ENCODE peak calls at places on chromosomes 3 and 15, in nine cellular contexts. A is lung microvascular endothelial cell; M is epithelial cell of proximal tubule; O is hypothalamus; J is EL; W is stimulated activated CD4-positive, alpha-beta T cell treated with anti-CD3 and anti-CD28 coated beads, Interleukin-4, amount 100 ng/mL, for 1 hour; Q is HTR-8/SVneo; H is uterus; E is Panc1. T is an unnamed sample.

GRCh38 chr3:72887723-72888545 is at the start of gene GXYLT2:
- DNase-seq in A (peak), M (no peak), O (peak), J (peak), W (peak), Q (peak), H (peak), E (no peak), T (peak)

GRCh38 chr3:105862217-105862616 is 6.6 kb downstream of the CBLB start:
- DNase-seq in A (no peak), M (no peak), O (no peak), J (no peak), W (no peak), Q (no peak), H (no peak), E (no peak), T (no peak)

GRCh38 chr3:49666592-49666991 is 7.6 kb upstream of the APEH start:
- DNase-seq in A (no peak), M (no peak), O (no peak), J (no peak), W (no peak), Q (no peak), H (no peak), E (no peak), T (no peak)

GRCh38 chr3:41158947-41159346 is 40.4 kb upstream of the CTNNB1 start:
- DNase-seq in A (no peak), M (no peak), O (no peak), J (no peak), W (no peak), Q (no peak), H (no peak), E (no peak), T (peak)

GRCh38 chr3:167172377-167172776 is 207.7 kb downstream of the ZBBX start:
- DNase-seq in A (no peak), M (no peak), O (no peak), J (no peak), W (no peak), Q (no peak), H (no peak), E (no peak), T (no peak)

GRCh38 chr15:66233487-66234415 is 19.8 kb downstream of the MEGF11 start:
- DNase-seq in A (no peak), M (peak), O (no peak), J (peak), W (no peak), Q (no peak), H (no peak), E (no peak), T (peak)

GRCh38 chr3:98733778-98734281 is 29.3 kb upstream of the ST3GAL6 start:
- DNase-seq in A (peak), M (no peak), O (no peak), J (no peak), W (no peak), Q (peak), H (no peak), E (no peak), T (no peak)

GRCh38 chr15:56496635-56497034 is 31.7 kb upstream of the MNS1 start:
- DNase-seq in A (peak), M (peak), O (no peak), J (peak), W (no peak), Q (peak), H (peak), E (peak), T (peak)

GRCh38 chr3:24963762-24964625 is 464.1 kb upstream of the RARB start:
- DNase-seq in A (peak), M (no peak), O (no peak), J (peak), W (no peak), Q (no peak), H (no peak), E (peak), T (peak)

GRCh38 chr3:143201066-143201465 is 81.5 kb downstream of the CHST2 start:
- DNase-seq in A (no peak), M (no peak), O (no peak), J (no peak), W (no peak), Q (no peak), H (no peak), E (no peak), T (no peak)

GRCh38 chr15:73284073-73284472 is 84.7 kb downstream of the HCN4 start:
- DNase-seq in A (peak), M (no peak), O (no peak), J (peak), W (no peak), Q (peak), H (no peak), E (no peak), T (peak)

GRCh38 chr3:169173231-169173630 is 490.3 kb downstream of the MECOM start:
- DNase-seq in A (no peak), M (no peak), O (no peak), J (no peak), W (no peak), Q (no peak), H (no peak), E (no peak), T (no peak)

T was measured in MCF 10A.